ENCODE peak calls at places on chromosomes 11 and 22, in nine cellular contexts. V is AG09309, F is OCI-LY7, H is BE2C, N is NB4, Y is body of pancreas, L is upper lobe of right lung, K is HCT116, B is lower lobe of right lung. E is an unnamed sample.

GRCh38 chr11:45669146-45669545 is 3.7 kb upstream of the CHST1 start:
- DNase-seq in V (no peak), K (no peak), H (no peak), B (no peak), F (no peak), N (no peak), L (no peak), Y (no peak), E (no peak)

GRCh38 chr11:64790205-64791095 is 12.1 kb upstream of the SF1 start:
- DNase-seq in B (peak; percentile 28), L (peak; percentile 56), F (no peak), K (no peak), V (no peak), N (no peak), Y (no peak), H (no peak), E (no peak)

GRCh38 chr11:13277719-13278619 is at the start of gene BMAL1:
- DNase-seq in H (no peak), B (peak; percentile 84), K (no peak), Y (no peak), N (peak; percentile 26), F (no peak), V (no peak), L (peak; percentile 87), E (no peak)

GRCh38 chr11:17277024-17277584 is 565 bp downstream of the NUCB2 start:
- DNase-seq in F (peak; percentile 63), L (no peak), B (no peak), K (no peak), V (no peak), N (peak; percentile 87), Y (no peak), H (no peak), E (no peak)

GRCh38 chr11:1407668-1408067 is 17.9 kb downstream of the BRSK2 start:
- DNase-seq in V (no peak), N (no peak), K (no peak), Y (no peak), H (no peak), F (no peak), L (no peak), B (no peak), E (no peak)

GRCh38 chr11:45176996-45177395 is 30.6 kb downstream of the PRDM11 start:
- DNase-seq in N (no peak), H (peak; percentile 48), V (no peak), K (no peak), L (no peak), F (no peak), Y (no peak), B (no peak), E (no peak)

GRCh38 chr11:126680109-126680508 is 320.5 kb downstream of the KIRREL3 start:
- DNase-seq in N (no peak), B (no peak), Y (no peak), L (no peak), F (no peak), V (no peak), H (no peak), K (no peak), E (no peak)

GRCh38 chr11:81497202-81497804 is 1236.4 kb downstream of the FAM181B start:
- DNase-seq in V (no peak), N (peak; percentile 61), H (peak; percentile 16), B (no peak), F (peak; percentile 40), L (no peak), Y (no peak), K (peak; percentile 0), E (peak; percentile 6)

GRCh38 chr11:99432677-99433076 is 411.9 kb downstream of the CNTN5 start:
- DNase-seq in K (no peak), Y (no peak), H (no peak), V (no peak), F (no peak), B (no peak), L (no peak), N (no peak), E (no peak)

GRCh38 chr11:117457031-117457785 is 129.6 kb downstream of the CEP164 start:
- DNase-seq in N (no peak), H (peak; percentile 68), K (no peak), F (no peak), B (no peak), L (peak; percentile 43), V (no peak), Y (no peak), E (no peak)

GRCh38 chr22:47841166-47841565 is 1078.7 kb downstream of the TBC1D22A start:
- DNase-seq in H (no peak), V (no peak), K (no peak), B (no peak), N (no peak), Y (no peak), L (no peak), F (peak; percentile 41), E (no peak)

GRCh38 chr11:113574171-113574570 is 99.0 kb upstream of the DRD2 start:
- DNase-seq in N (no peak), H (peak; percentile 50), L (no peak), B (no peak), F (no peak), K (no peak), Y (no peak), V (no peak), E (no peak)

GRCh38 chr11:12942157-12942556 is 67.0 kb upstream of the RASSF10 start:
- DNase-seq in V (no peak), F (no peak), K (no peak), L (no peak), B (no peak), Y (no peak), N (no peak), H (no peak), E (no peak)

GRCh38 chr11:15006139-15006759 is 34.1 kb upstream of the CALCA start:
- DNase-seq in Y (no peak), V (peak; percentile 3), B (no peak), K (peak; percentile 47), N (peak; percentile 68), L (no peak), H (no peak), F (peak; percentile 59), E (peak; percentile 17)

GRCh38 chr11:32288276-32288675 is 147.1 kb downstream of the WT1 start:
- DNase-seq in V (no peak), L (no peak), H (peak; percentile 6), Y (no peak), K (no peak), F (no peak), N (no peak), B (no peak), E (no peak)

GRCh38 chr11:113457784-113458183 is 17.4 kb downstream of the DRD2 start:
- DNase-seq in V (no peak), B (no peak), N (no peak), Y (no peak), F (no peak), L (no peak), K (no peak), H (peak; percentile 26), E (no peak)

GRCh38 chr11:108817971-108818370 is 153.1 kb downstream of the DDX10 start:
- DNase-seq in F (no peak), L (no peak), V (no peak), B (no peak), Y (peak; percentile 24), K (no peak), N (no peak), H (no peak), E (no peak)

GRCh38 chr11:1564535-1565172 is 7.4 kb downstream of the DUSP8 start:
- DNase-seq in H (peak; percentile 73), L (peak; percentile 72), Y (peak; percentile 82), K (no peak), F (peak; percentile 16), N (peak; percentile 43), B (no peak), V (peak; percentile 32), E (no peak)

GRCh38 chr11:131957891-131958290 is 587.5 kb downstream of the NTM start:
- DNase-seq in Y (no peak), B (no peak), V (no peak), F (no peak), H (no peak), K (no peak), N (no peak), L (no peak), E (peak; percentile 33)

DNA sequence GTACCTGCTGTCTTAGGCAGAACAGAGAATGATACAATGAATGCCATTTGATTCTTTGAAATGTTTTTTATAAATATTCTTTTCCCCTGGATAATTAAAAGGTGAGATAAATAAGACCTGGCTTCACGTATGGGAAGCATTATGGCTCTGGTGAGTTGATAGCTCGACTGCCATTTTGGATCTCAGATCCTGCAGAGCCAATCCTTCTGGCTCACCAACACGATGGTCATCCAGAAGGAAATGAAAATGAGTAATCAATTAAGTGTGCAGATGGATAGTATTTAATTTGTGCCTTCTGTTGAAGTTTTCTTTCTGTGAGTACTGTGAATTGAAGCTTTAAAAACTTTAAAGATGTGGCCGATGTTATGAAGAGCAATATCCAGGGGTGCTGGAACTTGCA is 2.7 kb downstream of the TNRC6B start:
- DNase-seq in B (no peak), Y (no peak), F (no peak), V (no peak), K (no peak), L (no peak), H (no peak), N (no peak), E (no peak)
- H3K4me3 ChIP-seq in B (no peak overlapping the region), Y (no peak overlapping the region), F (peak overlapping the region; percentile 91), V (no peak overlapping the region), K (no peak overlapping the region), L (no peak overlapping the region), H (peak overlapping the region; percentile 96), N (peak overlapping the region; percentile 99), E (peak overlapping the region; percentile 30)

GRCh38 chr11:83881428-83881827 is 595.3 kb upstream of the CCDC90B start:
- DNase-seq in F (no peak), H (no peak), V (no peak), B (no peak), L (no peak), N (no peak), K (no peak), Y (no peak), E (no peak)
- TF ChIP-seq CTCF in F (peak; percentile 27), H (peak; percentile 42), V (no peak), B (no peak), L (no peak), N (no peak), K (no peak), Y (no peak), E (peak; percentile 36)

GRCh38 chr11:3837793-3838192 is 3.0 kb downstream of the RHOG start:
- DNase-seq in K (no peak), H (no peak), N (peak; percentile 97), L (no peak), V (no peak), F (no peak), B (peak; percentile 77), Y (no peak), E (no peak)
- H3K4me3 ChIP-seq in K (no peak overlapping the region), H (no peak overlapping the region), N (peak overlapping the region; percentile 95), L (peak overlapping the region; percentile 35), V (no peak overlapping the region), F (peak overlapping the region; percentile 81), B (peak overlapping the region; percentile 40), Y (no peak overlapping the region), E (no peak overlapping the region)

GRCh38 chr11:102940714-102941588 is 14.6 kb downstream of the MMP13 start:
- DNase-seq in H (peak; percentile 38), Y (peak; percentile 49), K (peak; percentile 70), L (no peak), F (peak; percentile 65), V (no peak), N (peak; percentile 75), B (no peak), E (peak; percentile 61)
- TF ChIP-seq CTCF in H (peak; percentile 87), Y (peak; percentile 81), K (peak; percentile 86), L (peak; percentile 83), F (peak; percentile 93), V (peak; percentile 66), N (peak; percentile 79), B (peak; percentile 85), E (peak; percentile 83)

GRCh38 chr11:67585911-67586310 is 2.3 kb downstream of the GSTP1 start:
- DNase-seq in H (no peak), B (no peak), N (no peak), F (peak; percentile 20), L (no peak), Y (no peak), K (no peak), V (no peak), E (no peak)
- H3K4me3 ChIP-seq in H (no peak overlapping the region), B (no peak overlapping the region), N (no peak overlapping the region), F (peak overlapping the region; percentile 88), L (no peak overlapping the region), Y (no peak overlapping the region), K (no peak overlapping the region), V (no peak overlapping the region), E (no peak overlapping the region)

E was measured in LNCaP clone FGC.